ENCODE peak calls at places on chromosomes 2 and 18, in five cellular contexts. One of them, this sample, is unnamed.

GRCh38 chr2:75475049-75475448 is 85.7 kb downstream of the EVA1A start:
- DNase-seq in PC-3: no peak
- DNase-seq in H9: no peak
- DNase-seq in heart right ventricle: no peak
- DNase-seq in brain microvascular endothelial cell: no peak
- DNase-seq in this sample: no peak

GRCh38 chr2:30038419-30038818 is 108.4 kb upstream of the YPEL5 start:
- DNase-seq in heart right ventricle: no peak
- DNase-seq in H9: no peak
- DNase-seq in PC-3: no peak
- DNase-seq in brain microvascular endothelial cell: no peak
- DNase-seq in this sample: peak

GRCh38 chr2:74567862-74568261 is 13.3 kb downstream of the DOK1 start:
- DNase-seq in brain microvascular endothelial cell: peak
- DNase-seq in heart right ventricle: no peak
- DNase-seq in PC-3: peak
- DNase-seq in H9: no peak
- DNase-seq in this sample: no peak

GRCh38 chr18:22172594-22173049 is 3.2 kb downstream of the GATA6 start:
- DNase-seq in PC-3: no peak
- DNase-seq in heart right ventricle: no peak
- DNase-seq in brain microvascular endothelial cell: no peak
- DNase-seq in H9: no peak
- DNase-seq in this sample: no peak

GRCh38 chr2:17901246-17901645 is 22.8 kb downstream of the KCNS3 start:
- DNase-seq in H9: no peak
- DNase-seq in PC-3: no peak
- DNase-seq in heart right ventricle: peak
- DNase-seq in brain microvascular endothelial cell: no peak
- DNase-seq in this sample: no peak

GRCh38 chr2:239777219-239777618 is 247.9 kb downstream of the NDUFA10 start:
- DNase-seq in H9: peak
- DNase-seq in PC-3: no peak
- DNase-seq in heart right ventricle: no peak
- DNase-seq in brain microvascular endothelial cell: no peak
- DNase-seq in this sample: peak

GRCh38 chr2:68357608-68358337 is 7.3 kb upstream of the PLEK start:
- DNase-seq in PC-3: peak
- DNase-seq in H9: peak
- DNase-seq in brain microvascular endothelial cell: peak
- DNase-seq in heart right ventricle: peak
- DNase-seq in this sample: no peak

GRCh38 chr2:112493048-112493447 is 11.1 kb downstream of the TTL start:
- DNase-seq in PC-3: peak
- DNase-seq in heart right ventricle: no peak
- DNase-seq in brain microvascular endothelial cell: no peak
- DNase-seq in H9: no peak
- DNase-seq in this sample: no peak

GRCh38 chr18:43634994-43635393 is 357.7 kb upstream of the SYT4 start:
- DNase-seq in PC-3: no peak
- DNase-seq in H9: no peak
- DNase-seq in heart right ventricle: no peak
- DNase-seq in brain microvascular endothelial cell: no peak
- DNase-seq in this sample: no peak

GRCh38 chr2:15040429-15041084 is 408.0 kb downstream of the LRATD1 start:
- DNase-seq in brain microvascular endothelial cell: no peak
- DNase-seq in heart right ventricle: no peak
- DNase-seq in H9: no peak
- DNase-seq in PC-3: no peak
- DNase-seq in this sample: no peak

GRCh38 chr2:117536139-117536538 is 278.4 kb upstream of the DDX18 start:
- DNase-seq in H9: peak
- DNase-seq in PC-3: peak
- DNase-seq in heart right ventricle: no peak
- DNase-seq in brain microvascular endothelial cell: no peak
- DNase-seq in this sample: no peak

GRCh38 chr2:72919414-72920316 is 2.3 kb downstream of the EMX1 start:
- DNase-seq in H9: peak
- DNase-seq in PC-3: no peak
- DNase-seq in brain microvascular endothelial cell: no peak
- DNase-seq in heart right ventricle: no peak
- DNase-seq in this sample: peak

GRCh38 chr2:207163815-207164747 is 1.7 kb downstream of the KLF7 start:
- DNase-seq in brain microvascular endothelial cell: no peak
- DNase-seq in H9: no peak
- DNase-seq in heart right ventricle: peak
- DNase-seq in PC-3: peak
- DNase-seq in this sample: no peak

GRCh38 chr18:55998071-55998522 is 410.1 kb upstream of the TCF4 start:
- DNase-seq in heart right ventricle: no peak
- DNase-seq in H9: peak
- DNase-seq in brain microvascular endothelial cell: peak
- DNase-seq in PC-3: no peak
- DNase-seq in this sample: no peak

GRCh38 chr2:224428787-224429440 is 27.0 kb upstream of the FAM124B start:
- DNase-seq in H9: no peak
- DNase-seq in brain microvascular endothelial cell: no peak
- DNase-seq in heart right ventricle: no peak
- DNase-seq in PC-3: no peak
- DNase-seq in this sample: no peak

GRCh38 chr2:50556934-50557575 is 474.9 kb downstream of the NRXN1 start:
- DNase-seq in PC-3: no peak
- DNase-seq in heart right ventricle: no peak
- DNase-seq in brain microvascular endothelial cell: peak
- DNase-seq in H9: no peak
- DNase-seq in this sample: no peak

GRCh38 chr2:3692375-3692774 is 11.0 kb upstream of the DCDC2C start:
- DNase-seq in brain microvascular endothelial cell: peak
- DNase-seq in heart right ventricle: no peak
- DNase-seq in PC-3: peak
- DNase-seq in H9: no peak
- DNase-seq in this sample: no peak

GRCh38 chr2:230130668-230131364 is 62.1 kb upstream of the SLC16A14 start:
- DNase-seq in H9: no peak
- DNase-seq in heart right ventricle: peak
- DNase-seq in brain microvascular endothelial cell: peak
- DNase-seq in PC-3: no peak
- DNase-seq in this sample: no peak

GRCh38 chr2:167294031-167294774 is 405.9 kb downstream of the XIRP2 start:
- DNase-seq in H9: no peak
- DNase-seq in heart right ventricle: peak
- DNase-seq in PC-3: no peak
- DNase-seq in brain microvascular endothelial cell: peak
- DNase-seq in this sample: no peak

GRCh38 chr2:3634631-3635091 is 23.3 kb upstream of the ALLC start:
- DNase-seq in PC-3: no peak
- DNase-seq in H9: peak
- DNase-seq in heart right ventricle: no peak
- DNase-seq in brain microvascular endothelial cell: no peak
- DNase-seq in this sample: peak

GRCh38 chr18:2894841-2895370 is 48.1 kb downstream of the EMILIN2 start:
- DNase-seq in H9: no peak
- DNase-seq in PC-3: no peak
- DNase-seq in brain microvascular endothelial cell: no peak
- DNase-seq in heart right ventricle: no peak
- DNase-seq in this sample: no peak

GRCh38 chr2:9858730-9859068 is 15.4 kb downstream of the TAF1B start:
- DNase-seq in H9: no peak
- DNase-seq in PC-3: no peak
- DNase-seq in heart right ventricle: no peak
- DNase-seq in brain microvascular endothelial cell: no peak
- DNase-seq in this sample: no peak
- TF ChIP-seq CTCF in H9: no peak
- TF ChIP-seq CTCF in PC-3: no peak
- TF ChIP-seq CTCF in heart right ventricle: no peak
- TF ChIP-seq CTCF in brain microvascular endothelial cell: no peak
- TF ChIP-seq CTCF in this sample: no peak

GRCh38 chr2:232441147-232441651 is 14.8 kb upstream of the ALPI start:
- DNase-seq in heart right ventricle: no peak
- DNase-seq in H9: peak
- DNase-seq in PC-3: no peak
- DNase-seq in brain microvascular endothelial cell: no peak
- DNase-seq in this sample: no peak

GRCh38 chr2:232437130-232437620 is 18.8 kb upstream of the ALPI start:
- DNase-seq in H9: peak
- DNase-seq in brain microvascular endothelial cell: no peak
- DNase-seq in PC-3: no peak
- DNase-seq in heart right ventricle: no peak
- DNase-seq in this sample: no peak

GRCh38 chr2:232438051-232438450 is 17.9 kb upstream of the ALPI start:
- DNase-seq in brain microvascular endothelial cell: no peak
- DNase-seq in heart right ventricle: no peak
- DNase-seq in H9: no peak
- DNase-seq in PC-3: no peak
- DNase-seq in this sample: no peak

GRCh38 chr2:232439758-232440135 is 16.2 kb upstream of the ALPI start:
- DNase-seq in heart right ventricle: no peak
- DNase-seq in H9: no peak
- DNase-seq in brain microvascular endothelial cell: no peak
- DNase-seq in PC-3: no peak
- DNase-seq in this sample: no peak

DNA sequence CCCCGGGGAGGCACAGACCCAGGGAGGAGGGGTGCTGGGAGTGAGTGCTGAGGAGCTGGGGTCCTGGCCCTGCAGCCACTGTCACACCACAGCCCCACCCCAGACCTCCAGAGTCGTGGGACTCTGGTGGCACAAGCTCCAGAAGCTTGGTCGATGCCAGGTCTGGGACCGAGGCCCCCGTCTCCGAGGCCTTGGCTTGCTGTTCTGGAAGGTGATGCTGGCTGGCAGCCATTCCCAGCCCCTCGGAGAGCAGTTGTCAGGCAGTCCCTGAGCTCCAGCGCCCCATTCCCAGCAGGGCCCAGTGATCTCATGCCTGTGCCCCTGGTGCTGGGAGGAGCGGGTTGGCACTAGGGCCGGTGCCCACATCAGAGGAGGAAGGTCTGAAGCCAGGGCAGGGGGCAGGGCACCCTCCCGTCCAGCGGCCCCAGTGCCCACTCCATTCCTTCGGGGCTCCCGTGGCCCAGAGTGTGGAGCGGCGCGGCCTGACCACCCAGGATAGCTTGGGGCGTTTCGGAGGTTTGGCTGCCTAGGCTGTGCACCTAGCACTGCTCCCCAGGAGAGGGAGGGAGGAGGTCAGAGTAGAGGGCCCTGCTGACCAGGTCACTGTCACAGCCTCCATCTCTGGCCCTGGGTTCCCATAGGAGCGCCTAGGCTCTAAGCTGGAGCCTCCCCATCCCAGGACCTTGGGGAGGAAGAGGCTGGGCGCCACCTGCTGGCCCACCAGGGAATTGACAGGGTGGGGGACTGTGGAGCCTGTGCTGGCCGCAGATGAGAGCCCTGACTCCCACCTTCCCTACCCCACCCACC is 16.8 kb upstream of the ALPI start:
- DNase-seq in H9: peak
- DNase-seq in brain microvascular endothelial cell: no peak
- DNase-seq in PC-3: peak
- DNase-seq in heart right ventricle: no peak
- DNase-seq in this sample: no peak
- TF ChIP-seq CTCF in H9: peak
- TF ChIP-seq CTCF in brain microvascular endothelial cell: no peak
- TF ChIP-seq CTCF in PC-3: peak
- TF ChIP-seq CTCF in heart right ventricle: peak
- TF ChIP-seq CTCF in this sample: peak

DNA sequence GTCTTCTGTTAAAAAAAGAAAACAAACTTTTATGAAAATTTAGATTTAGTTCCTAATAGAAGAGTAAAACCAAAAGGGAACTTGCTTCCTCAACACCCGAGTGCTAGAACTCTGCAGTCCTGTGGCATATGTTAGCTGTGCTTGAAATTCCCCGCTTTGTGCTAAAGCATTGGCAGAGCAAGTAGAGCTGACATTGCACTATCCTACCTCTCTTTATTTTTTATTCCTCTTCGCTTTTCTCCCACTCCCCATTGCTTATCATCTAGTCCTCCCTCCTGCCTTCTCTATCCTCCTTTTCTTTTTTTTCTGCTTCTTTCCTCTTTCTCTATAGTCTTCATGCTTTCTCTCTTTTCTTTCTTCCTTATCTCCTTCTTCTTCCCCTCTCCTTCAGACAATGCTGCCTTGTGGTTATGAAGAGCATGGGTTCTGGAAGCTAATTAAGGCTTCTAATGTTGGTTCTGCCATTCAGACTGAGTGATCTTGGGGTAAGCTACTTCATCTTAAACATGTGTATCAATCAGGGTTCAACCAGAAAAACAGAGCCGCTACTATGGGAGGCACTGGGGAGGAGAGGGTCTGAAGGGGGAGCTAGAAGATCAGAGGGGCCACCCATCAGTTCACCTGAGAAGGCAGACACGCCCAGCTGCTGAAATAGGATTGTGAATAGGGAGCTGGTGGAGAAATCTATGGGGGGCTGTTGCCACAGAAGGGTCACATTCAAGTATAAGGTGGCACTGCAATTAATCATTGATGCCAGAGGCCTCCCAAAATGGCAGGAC is 31.4 kb upstream of the PELI1 start:
- DNase-seq in PC-3: no peak
- DNase-seq in brain microvascular endothelial cell: no peak
- DNase-seq in H9: no peak
- DNase-seq in heart right ventricle: no peak
- DNase-seq in this sample: no peak
- TF ChIP-seq CTCF in PC-3: no peak
- TF ChIP-seq CTCF in brain microvascular endothelial cell: no peak
- TF ChIP-seq CTCF in H9: no peak
- TF ChIP-seq CTCF in heart right ventricle: no peak
- TF ChIP-seq CTCF in this sample: no peak

GRCh38 chr2:100292022-100292580 is 30.2 kb downstream of the LONRF2 start:
- DNase-seq in H9: peak
- DNase-seq in PC-3: peak
- DNase-seq in heart right ventricle: no peak
- DNase-seq in brain microvascular endothelial cell: peak
- DNase-seq in this sample: no peak
- TF ChIP-seq CTCF in H9: no peak
- TF ChIP-seq CTCF in PC-3: peak
- TF ChIP-seq CTCF in heart right ventricle: no peak
- TF ChIP-seq CTCF in brain microvascular endothelial cell: peak
- TF ChIP-seq CTCF in this sample: no peak

GRCh38 chr2:176822060-176822459 is 390.5 kb upstream of the HNRNPA3 start:
- DNase-seq in PC-3: no peak
- DNase-seq in H9: no peak
- DNase-seq in brain microvascular endothelial cell: no peak
- DNase-seq in heart right ventricle: no peak
- DNase-seq in this sample: no peak
- TF ChIP-seq CTCF in PC-3: no peak
- TF ChIP-seq CTCF in H9: no peak
- TF ChIP-seq CTCF in brain microvascular endothelial cell: no peak
- TF ChIP-seq CTCF in heart right ventricle: no peak
- TF ChIP-seq CTCF in this sample: no peak

GRCh38 chr2:238140721-238141540 is 2.5 kb downstream of the KLHL30 start:
- DNase-seq in PC-3: no peak
- DNase-seq in brain microvascular endothelial cell: no peak
- DNase-seq in H9: no peak
- DNase-seq in heart right ventricle: no peak
- DNase-seq in this sample: no peak

GRCh38 chr2:238144262-238144661 is 5.8 kb downstream of the KLHL30 start:
- DNase-seq in brain microvascular endothelial cell: no peak
- DNase-seq in heart right ventricle: no peak
- DNase-seq in H9: no peak
- DNase-seq in PC-3: no peak
- DNase-seq in this sample: no peak

GRCh38 chr2:238141541-238142318 is 3.3 kb downstream of the KLHL30 start:
- DNase-seq in PC-3: peak
- DNase-seq in H9: no peak
- DNase-seq in brain microvascular endothelial cell: no peak
- DNase-seq in heart right ventricle: no peak
- DNase-seq in this sample: no peak

GRCh38 chr2:238143239-238143951 is 4.9 kb downstream of the KLHL30 start:
- DNase-seq in brain microvascular endothelial cell: no peak
- DNase-seq in heart right ventricle: no peak
- DNase-seq in PC-3: peak
- DNase-seq in H9: no peak
- DNase-seq in this sample: no peak

GRCh38 chr2:238142382-238143205 is 4.1 kb downstream of the KLHL30 start:
- DNase-seq in heart right ventricle: no peak
- DNase-seq in H9: no peak
- DNase-seq in brain microvascular endothelial cell: no peak
- DNase-seq in PC-3: no peak
- DNase-seq in this sample: no peak
- TF ChIP-seq CTCF in heart right ventricle: no peak
- TF ChIP-seq CTCF in H9: no peak
- TF ChIP-seq CTCF in brain microvascular endothelial cell: no peak
- TF ChIP-seq CTCF in PC-3: no peak
- TF ChIP-seq CTCF in this sample: no peak